ENCODE peak calls at places on chromosomes 6 and 20, in four cellular contexts. F is HepG2, A is K562, B is GM12878. Y is an unnamed sample.

GRCh38 chr20:58128635-58129625 is 99.5 kb downstream of the ANKRD60 start:
- DNase-seq in F (no peak), A (no peak), B (no peak), Y (no peak)

GRCh38 chr20:50278684-50279531 is 88.3 kb downstream of the CEBPB start:
- DNase-seq in F (peak), A (peak), B (no peak), Y (no peak)

GRCh38 chr6:44480097-44480539 is 92.6 kb downstream of the CDC5L start:
- DNase-seq in F (no peak), A (no peak), B (no peak), Y (no peak)

GRCh38 chr20:36462440-36463211 is 78.7 kb upstream of the MYL9 start:
- DNase-seq in F (no peak), A (no peak), B (no peak), Y (no peak)

GRCh38 chr6:5968817-5969726 is 37.7 kb downstream of the NRN1 start:
- DNase-seq in F (no peak), A (no peak), B (no peak), Y (no peak)

GRCh38 chr6:47134476-47135189 is 92.5 kb upstream of the ADGRF1 start:
- DNase-seq in F (peak), A (peak), B (no peak), Y (no peak)

GRCh38 chr6:14903176-14904088 is 342.4 kb upstream of the JARID2 start:
- DNase-seq in F (no peak), A (no peak), B (no peak), Y (no peak)

GRCh38 chr6:53718597-53719460 is 53.3 kb upstream of the KLHL31 start:
- DNase-seq in F (peak), A (peak), B (peak), Y (no peak)

GRCh38 chr20:34233687-34234086 is 7.5 kb upstream of the ASIP start:
- DNase-seq in F (no peak), A (no peak), B (no peak), Y (no peak)

GRCh38 chr6:138454976-138455706 is 44.2 kb downstream of the NHSL1 start:
- DNase-seq in F (no peak), A (no peak), B (peak), Y (peak)

GRCh38 chr20:44810391-44811149 is at the start of gene RIMS4:
- DNase-seq in F (no peak), A (no peak), B (no peak), Y (peak)

GRCh38 chr6:28589234-28589951 is 63.7 kb downstream of the GPX5 start:
- DNase-seq in F (peak), A (no peak), B (peak), Y (peak)

GRCh38 chr6:105568121-105568520 is 165.2 kb upstream of the PREP start:
- DNase-seq in F (no peak), A (no peak), B (no peak), Y (no peak)

GRCh38 chr20:2122921-2123320 is 21.3 kb downstream of the STK35 start:
- DNase-seq in F (no peak), A (no peak), B (no peak), Y (no peak)

GRCh38 chr20:58988565-58988882 is 7.5 kb downstream of the NELFCD start:
- DNase-seq in F (no peak), A (no peak), B (no peak), Y (no peak)

GRCh38 chr6:141790921-141791320 is 341.8 kb upstream of the GJE1 start:
- DNase-seq in F (no peak), A (no peak), B (no peak), Y (no peak)

GRCh38 chr20:60583741-60584140 is 625.5 kb downstream of the CDH26 start:
- DNase-seq in F (no peak), A (no peak), B (no peak), Y (no peak)

GRCh38 chr6:27312146-27312949 is at the start of gene POM121L2:
- DNase-seq in F (peak), A (no peak), B (no peak), Y (peak)

GRCh38 chr6:148997863-148998262 is 251.0 kb downstream of the UST start:
- DNase-seq in F (no peak), A (no peak), B (no peak), Y (no peak)

GRCh38 chr20:16011519-16011918 is 561.7 kb downstream of the KIF16B start:
- DNase-seq in F (no peak), A (no peak), B (no peak), Y (no peak)

GRCh38 chr6:81751388-81752083 is 945 bp downstream of the TENT5A start:
- DNase-seq in F (peak), A (no peak), B (no peak), Y (peak)

GRCh38 chr6:7243188-7243942 is 69.6 kb downstream of the SSR1 start:
- DNase-seq in F (peak), A (peak), B (no peak), Y (peak)

GRCh38 chr20:62019881-62020492 is 45.7 kb downstream of the TAF4 start:
- DNase-seq in F (no peak), A (no peak), B (no peak), Y (no peak)

GRCh38 chr6:24283043-24283985 is 74.5 kb downstream of the DCDC2 start:
- DNase-seq in F (peak), A (peak), B (peak), Y (peak)

GRCh38 chr6:32852018-32852843 is 1.3 kb downstream of the TAP1 start:
- DNase-seq in F (no peak), A (no peak), B (no peak), Y (no peak)

GRCh38 chr6:42452171-42453026 is 673 bp upstream of the TRERF1 start:
- DNase-seq in F (no peak), A (peak), B (no peak), Y (peak)

GRCh38 chr6:1904494-1904854 is 294.8 kb downstream of the FOXC1 start:
- DNase-seq in F (no peak), A (no peak), B (no peak), Y (no peak)

GRCh38 chr6:77401231-77401630 is 62.1 kb downstream of the HTR1B start:
- DNase-seq in F (no peak), A (no peak), B (no peak), Y (no peak)

GRCh38 chr6:145960918-145961604 is 3.1 kb downstream of the SHPRH start:
- DNase-seq in F (no peak), A (no peak), B (no peak), Y (no peak)

GRCh38 chr6:72032056-72032455 is 145.7 kb downstream of the RIMS1 start:
- DNase-seq in F (no peak), A (no peak), B (no peak), Y (no peak)

GRCh38 chr20:51639206-51639832 is 96.8 kb upstream of the NFATC2 start:
- DNase-seq in F (peak), A (peak), B (no peak), Y (peak)

GRCh38 chr20:41167481-41168253 is 30.3 kb downstream of the PLCG1 start:
- DNase-seq in F (no peak), A (no peak), B (no peak), Y (no peak)

GRCh38 chr20:59381658-59382057 is 81.2 kb downstream of the EDN3 start:
- DNase-seq in F (no peak), A (no peak), B (no peak), Y (no peak)

GRCh38 chr6:26270121-26270861 is 94.7 kb upstream of the BTN3A2 start:
- DNase-seq in F (no peak), A (no peak), B (no peak), Y (no peak)

GRCh38 chr6:17932362-17932852 is 55.0 kb downstream of the KIF13A start:
- DNase-seq in F (peak), A (peak), B (no peak), Y (no peak)

GRCh38 chr6:109260126-109260525 is 122.1 kb downstream of the CD164 start:
- DNase-seq in F (no peak), A (no peak), B (no peak), Y (no peak)

GRCh38 chr20:38212806-38213606 is 47.5 kb downstream of the KIAA1755 start:
- DNase-seq in F (no peak), A (no peak), B (no peak), Y (no peak)

GRCh38 chr6:37538107-37538506 is 38.4 kb upstream of the CCDC167 start:
- DNase-seq in F (peak), A (peak), B (no peak), Y (peak)

GRCh38 chr20:45771182-45771759 is 20.4 kb downstream of the WFDC3 start:
- DNase-seq in F (peak), A (peak), B (peak), Y (peak)

GRCh38 chr6:14386263-14386981 is 268.9 kb downstream of the CD83 start:
- DNase-seq in F (no peak), A (no peak), B (no peak), Y (no peak)

GRCh38 chr6:143579703-143580102 is 68.2 kb upstream of the FUCA2 start:
- DNase-seq in F (no peak), A (no peak), B (no peak), Y (no peak)

GRCh38 chr6:143578054-143578453 is 66.5 kb upstream of the FUCA2 start:
- DNase-seq in F (no peak), A (no peak), B (no peak), Y (no peak)

GRCh38 chr6:143583542-143584330 is 72.2 kb upstream of the FUCA2 start:
- DNase-seq in F (no peak), A (no peak), B (no peak), Y (no peak)

GRCh38 chr6:143586557-143586956 is 75.0 kb upstream of the FUCA2 start:
- DNase-seq in F (no peak), A (no peak), B (no peak), Y (peak)

DNA sequence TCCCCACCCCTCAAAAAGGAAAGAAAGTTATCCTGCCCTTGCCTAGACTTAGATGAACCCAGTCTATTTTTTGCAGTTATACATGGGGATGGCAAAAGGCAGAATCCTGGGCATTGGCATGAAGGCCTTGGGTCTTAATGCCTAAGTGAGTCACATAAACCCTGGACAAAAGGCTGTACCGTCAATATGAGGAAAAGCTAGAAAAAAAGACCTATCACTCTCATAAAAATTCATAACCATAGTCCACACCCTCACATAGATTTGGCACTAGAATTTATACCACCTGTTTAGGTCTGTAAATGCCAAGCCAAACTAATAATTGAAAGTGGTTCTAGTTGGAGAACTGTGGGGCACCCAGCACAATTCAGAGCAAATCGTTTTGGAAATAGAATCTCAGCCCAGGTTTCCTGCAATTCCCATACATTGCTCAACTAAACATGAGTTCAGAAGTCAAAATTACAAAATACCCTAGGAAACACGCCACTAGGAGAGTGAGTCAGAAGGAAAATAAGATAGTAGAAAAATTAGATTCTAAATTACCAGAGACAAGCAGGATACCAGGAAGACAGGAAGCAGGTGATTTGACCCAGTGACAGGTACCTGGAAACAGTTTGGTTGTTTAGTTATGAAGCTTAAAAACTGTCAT is 70.4 kb upstream of the FUCA2 start:
- DNase-seq in F (peak), A (no peak), B (no peak), Y (no peak)
- TF ChIP-seq CREB1 in F (no peak), A (no peak), B (no peak), Y (no peak)

GRCh38 chr20:63045401-63045800 is 38.6 kb upstream of the BHLHE23 start:
- DNase-seq in F (no peak), A (no peak), B (no peak), Y (no peak)

GRCh38 chr20:63043348-63044203 is 36.8 kb upstream of the BHLHE23 start:
- DNase-seq in F (no peak), A (no peak), B (no peak), Y (no peak)

GRCh38 chr20:63044204-63044600 is 37.4 kb upstream of the BHLHE23 start:
- DNase-seq in F (no peak), A (no peak), B (no peak), Y (no peak)

GRCh38 chr20:63045991-63046390 is 39.2 kb upstream of the BHLHE23 start:
- DNase-seq in F (no peak), A (no peak), B (no peak), Y (no peak)

DNA sequence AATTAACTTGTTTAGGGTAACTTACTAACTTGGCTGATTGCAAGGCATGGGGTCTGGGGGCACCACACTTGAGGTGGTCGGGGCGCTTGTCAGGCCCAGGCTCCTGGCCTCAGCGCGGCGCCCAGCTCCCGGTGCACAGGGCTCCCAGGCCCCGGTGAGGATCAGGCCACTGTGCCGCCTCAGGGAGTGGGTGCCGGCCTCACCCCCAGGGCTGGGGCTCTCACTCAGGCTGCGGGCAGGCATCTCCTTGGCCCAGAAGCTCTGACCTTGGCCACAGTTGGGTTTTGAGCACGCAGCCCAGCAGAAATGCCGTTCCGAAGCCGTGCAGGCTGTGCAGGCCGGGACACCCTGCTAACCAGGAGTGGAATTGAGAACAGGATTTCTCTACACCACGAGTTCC is 37.8 kb upstream of the BHLHE23 start:
- DNase-seq in F (no peak), A (no peak), B (no peak), Y (no peak)
- TF ChIP-seq CREM in F (no peak), A (no peak), B (no peak), Y (no peak)

DNA sequence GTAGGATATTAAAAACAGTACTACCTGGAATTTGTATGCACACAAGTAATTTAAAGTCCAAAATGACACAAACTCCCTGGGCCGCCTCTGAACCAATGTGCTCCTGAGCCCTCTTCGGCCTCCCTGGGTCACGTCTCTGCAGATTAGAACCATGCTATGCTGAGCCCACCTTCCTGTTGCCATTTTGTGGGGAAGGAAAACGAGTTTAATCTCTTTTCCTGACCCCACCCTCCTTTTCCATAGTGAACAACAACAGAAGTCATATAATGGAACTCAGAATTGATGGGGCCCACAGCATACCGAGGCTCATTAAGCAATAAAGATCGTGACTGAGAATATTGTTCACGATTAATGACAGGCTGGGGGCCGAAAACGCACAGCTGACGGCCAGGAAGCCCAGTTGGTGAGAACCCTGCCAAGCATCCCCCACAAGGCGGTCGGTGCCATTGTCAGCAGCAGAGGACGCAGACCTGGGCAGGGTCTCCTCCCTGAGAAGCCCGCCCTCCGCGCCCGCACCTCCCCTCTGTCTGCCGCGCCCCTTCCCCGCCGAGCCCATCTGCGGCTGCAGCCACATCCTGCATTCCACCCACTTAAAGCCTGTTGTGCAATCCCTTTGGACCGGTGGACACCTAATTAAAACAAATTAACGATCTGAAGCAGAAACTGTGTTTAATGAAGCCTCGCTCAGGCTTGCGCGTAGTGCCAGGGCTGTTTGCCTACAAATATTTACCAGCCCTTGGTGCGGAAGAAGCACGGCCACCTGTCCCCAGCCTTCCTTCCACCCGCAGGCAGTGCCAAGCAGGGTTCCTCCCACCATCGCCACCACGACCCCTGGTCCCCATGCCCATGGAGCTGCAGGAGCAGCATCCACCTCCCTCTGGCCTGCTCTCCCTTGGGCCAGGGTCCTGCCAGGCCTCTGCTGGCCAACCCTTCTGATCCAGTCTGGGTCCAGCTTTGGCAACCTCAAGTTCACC is 68.1 kb downstream of the DLL1 start:
- DNase-seq in F (no peak), A (no peak), B (no peak), Y (no peak)
- TF ChIP-seq CREB1 in F (no peak), A (no peak), B (no peak), Y (no peak)

GRCh38 chr6:136646377-136646776 is 96.2 kb upstream of the MAP7 start:
- DNase-seq in F (no peak), A (no peak), B (no peak), Y (no peak)
- TF ChIP-seq CREM in F (no peak), A (no peak), B (no peak), Y (no peak)

GRCh38 chr6:22447862-22448261 is 121.5 kb upstream of the HDGFL1 start:
- DNase-seq in F (no peak), A (no peak), B (no peak), Y (no peak)
- TF ChIP-seq CREB1 in F (no peak), A (no peak), B (no peak), Y (no peak)